ENCODE peak calls at places on chromosomes 6 and 20, in nine cellular contexts. I, L, H, G, N, Q, S, B and C are unnamed samples.

GRCh38 chr6:121584591-121585369 is 149.3 kb downstream of the GJA1 start:
- DNase-seq in G (peak), B (peak), I (no peak), L (no peak), N (no peak), Q (peak), S (no peak), H (no peak), C (peak)

GRCh38 chr6:42764883-42765653 is 16.8 kb upstream of the BICRAL start:
- DNase-seq in G (no peak), H (no peak), B (no peak), L (no peak), N (peak), S (no peak), Q (no peak), I (no peak), C (peak)

GRCh38 chr6:123829302-123829953 is 25.8 kb downstream of the NKAIN2 start:
- DNase-seq in L (no peak), I (no peak), S (peak), B (peak), N (no peak), G (peak), H (no peak), Q (no peak), C (peak)

GRCh38 chr20:9119776-9120175 is 50.9 kb downstream of the PLCB4 start:
- DNase-seq in L (no peak), Q (no peak), I (peak), S (peak), G (no peak), H (no peak), N (no peak), B (no peak), C (no peak)

GRCh38 chr6:93418448-93419303 is 683 bp downstream of the EPHA7 start:
- DNase-seq in G (peak), L (peak), N (peak), S (no peak), I (peak), B (peak), H (no peak), Q (peak), C (no peak)

GRCh38 chr6:39381535-39382140 is 59.1 kb upstream of the KCNK16 start:
- DNase-seq in L (no peak), G (no peak), H (no peak), I (no peak), B (no peak), S (no peak), Q (no peak), N (no peak), C (no peak)

GRCh38 chr20:63745961-63746765 is 6.6 kb downstream of the SLC2A4RG start:
- DNase-seq in L (no peak), B (no peak), I (peak), H (no peak), N (no peak), S (no peak), Q (no peak), G (no peak), C (no peak)

GRCh38 chr6:130681028-130681427 is 146.2 kb upstream of the SMLR1 start:
- DNase-seq in B (peak), G (peak), L (no peak), I (no peak), Q (no peak), S (peak), N (no peak), H (no peak), C (peak)

GRCh38 chr20:49394264-49394663 is 88.2 kb downstream of the KCNB1 start:
- DNase-seq in I (peak), S (no peak), N (no peak), L (peak), B (no peak), H (no peak), G (peak), Q (no peak), C (peak)

GRCh38 chr6:45704056-45704790 is 311.4 kb downstream of the CLIC5 start:
- DNase-seq in S (no peak), L (no peak), H (no peak), I (no peak), B (no peak), Q (no peak), G (no peak), N (no peak), C (no peak)

GRCh38 chr20:51360451-51361230 is 181.9 kb downstream of the NFATC2 start:
- DNase-seq in I (no peak), H (no peak), G (peak), L (no peak), B (peak), Q (no peak), N (no peak), S (peak), C (peak)

GRCh38 chr20:57048027-57048869 is 218.2 kb downstream of the BMP7 start:
- DNase-seq in Q (peak), L (no peak), B (peak), H (no peak), N (peak), I (no peak), G (peak), S (peak), C (no peak)

GRCh38 chr6:3617681-3618299 is 133.7 kb downstream of the PXDC1 start:
- DNase-seq in H (no peak), N (no peak), S (no peak), Q (no peak), G (no peak), B (no peak), L (no peak), I (no peak), C (no peak)

GRCh38 chr6:41531591-41532582 is 14.3 kb upstream of the FOXP4 start:
- DNase-seq in Q (peak), B (peak), I (no peak), H (peak), L (peak), N (no peak), S (no peak), G (peak), C (peak)

GRCh38 chr6:127606131-127606562 is 29.2 kb downstream of the C6orf58 start:
- DNase-seq in G (peak), H (no peak), Q (peak), S (peak), B (peak), N (no peak), I (peak), L (no peak), C (peak)

GRCh38 chr6:79234150-79235022 is at the start of gene HMGN3:
- DNase-seq in Q (peak), H (peak), G (peak), N (peak), S (peak), B (peak), I (peak), L (peak), C (peak)

GRCh38 chr6:111625099-111625416 is 19.4 kb upstream of the TRAF3IP2 start:
- DNase-seq in N (no peak), G (no peak), I (no peak), S (no peak), H (no peak), B (no peak), L (no peak), Q (no peak), C (no peak)

GRCh38 chr6:68633654-68634502 is 1.2 kb upstream of the ADGRB3 start:
- DNase-seq in H (no peak), L (no peak), Q (peak), S (no peak), I (no peak), N (no peak), G (no peak), B (no peak), C (no peak)

GRCh38 chr20:41125530-41126457 is 11.5 kb upstream of the PLCG1 start:
- DNase-seq in S (no peak), B (no peak), N (no peak), G (no peak), L (no peak), Q (no peak), I (no peak), H (no peak), C (no peak)

GRCh38 chr20:38125157-38126056 is 39.7 kb downstream of the TGM2 start:
- DNase-seq in L (peak), G (peak), N (peak), S (no peak), B (peak), Q (no peak), I (peak), H (no peak), C (peak)
- TF ChIP-seq CTCF in L (no peak), G (peak), N (no peak), S (peak), B (no peak), Q (no peak), I (no peak), H (no peak), C (no peak)

DNA sequence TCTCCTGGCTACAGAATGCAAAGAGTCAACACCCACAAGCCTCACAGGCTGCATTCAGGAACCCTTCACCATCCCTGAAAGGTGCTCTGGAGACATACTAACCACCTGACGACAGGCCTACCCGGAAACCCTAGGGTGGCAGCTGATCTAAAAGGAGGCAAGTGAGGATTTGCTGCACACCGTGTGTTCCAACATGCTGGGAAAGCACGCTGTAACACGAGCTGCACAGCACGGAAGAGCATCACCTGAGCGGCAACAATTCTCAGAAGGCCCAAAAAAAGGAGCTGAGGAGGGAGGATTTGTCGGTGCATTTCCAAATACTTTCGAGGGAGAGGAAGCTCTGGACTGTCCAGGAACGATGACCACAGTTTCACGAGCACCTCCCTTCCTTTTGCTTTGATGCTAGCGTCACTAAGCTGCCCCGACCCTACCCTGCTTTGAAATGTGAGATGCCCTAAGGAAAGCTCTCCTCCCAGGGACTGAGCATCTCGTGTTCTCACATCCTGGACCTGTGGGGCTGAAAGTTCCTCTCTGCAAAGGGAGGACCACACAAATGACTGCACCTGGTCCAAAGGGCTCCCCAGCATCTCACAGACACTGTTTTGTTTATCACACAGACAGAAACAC is 87.0 kb downstream of the PPP1R3G start:
- DNase-seq in G (no peak), H (no peak), L (no peak), I (no peak), B (no peak), N (no peak), Q (no peak), S (no peak), C (no peak)
- H3K4me3 ChIP-seq in G (no peak), H (no peak), L (no peak), I (no peak), B (no peak), N (no peak), Q (no peak), S (no peak), C (no peak)

DNA sequence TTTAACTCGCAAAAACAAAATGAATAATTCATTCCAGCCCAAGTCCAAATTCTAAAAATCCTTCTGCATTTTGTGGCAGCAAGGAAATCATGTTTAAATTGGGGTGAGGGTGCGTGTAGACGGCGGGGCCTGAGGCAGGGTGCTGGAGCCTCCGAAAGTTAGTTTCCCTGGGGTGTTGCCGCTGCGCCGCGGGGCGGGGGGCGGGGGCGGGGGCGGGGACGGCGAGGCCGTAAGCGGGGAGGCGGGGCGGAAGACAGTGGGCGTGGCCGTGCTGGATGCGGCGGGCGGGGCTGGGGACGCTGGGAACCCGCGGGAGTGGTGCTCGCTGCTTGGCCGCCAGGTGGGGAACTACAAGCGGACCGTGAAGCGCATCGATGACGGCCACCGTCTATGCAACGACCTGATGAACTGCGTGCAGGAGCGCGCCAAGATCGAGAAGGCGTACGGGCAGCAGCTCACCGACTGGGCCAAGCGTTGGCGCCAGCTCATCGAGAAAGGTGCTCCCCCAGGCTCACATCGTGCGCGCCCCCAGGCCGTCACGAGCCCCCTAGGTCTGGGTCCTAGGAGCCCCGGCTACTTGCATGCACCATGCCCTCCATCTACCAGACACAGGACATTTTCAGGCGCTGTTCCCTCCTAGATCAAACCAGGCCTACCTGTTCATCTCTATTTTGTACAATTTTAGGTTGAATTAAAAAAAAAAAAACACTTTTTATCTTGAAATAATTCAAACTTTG is 29.0 kb downstream of the SPDEF start:
- DNase-seq in I (peak), G (peak), B (peak), S (peak), H (peak), L (peak), Q (peak), N (peak), C (peak)
- TF ChIP-seq CTCF in I (peak), G (peak), B (peak), S (peak), H (peak), L (peak), Q (peak), N (peak), C (peak)

GRCh38 chr6:37622639-37623038 is 75.0 kb downstream of the MDGA1 start:
- DNase-seq in Q (no peak), L (no peak), G (no peak), N (no peak), H (peak), B (no peak), I (no peak), S (no peak), C (no peak)

GRCh38 chr6:37625591-37626374 is 71.9 kb downstream of the MDGA1 start:
- DNase-seq in I (peak), S (no peak), L (no peak), G (no peak), H (no peak), B (no peak), Q (no peak), N (no peak), C (no peak)

GRCh38 chr6:37623666-37624065 is 74.0 kb downstream of the MDGA1 start:
- DNase-seq in N (no peak), S (no peak), G (no peak), I (peak), B (no peak), Q (no peak), H (no peak), L (no peak), C (no peak)

GRCh38 chr6:37624606-37625574 is 72.8 kb downstream of the MDGA1 start:
- DNase-seq in I (peak), S (no peak), B (no peak), G (peak), L (peak), H (peak), Q (no peak), N (peak), C (peak)

DNA sequence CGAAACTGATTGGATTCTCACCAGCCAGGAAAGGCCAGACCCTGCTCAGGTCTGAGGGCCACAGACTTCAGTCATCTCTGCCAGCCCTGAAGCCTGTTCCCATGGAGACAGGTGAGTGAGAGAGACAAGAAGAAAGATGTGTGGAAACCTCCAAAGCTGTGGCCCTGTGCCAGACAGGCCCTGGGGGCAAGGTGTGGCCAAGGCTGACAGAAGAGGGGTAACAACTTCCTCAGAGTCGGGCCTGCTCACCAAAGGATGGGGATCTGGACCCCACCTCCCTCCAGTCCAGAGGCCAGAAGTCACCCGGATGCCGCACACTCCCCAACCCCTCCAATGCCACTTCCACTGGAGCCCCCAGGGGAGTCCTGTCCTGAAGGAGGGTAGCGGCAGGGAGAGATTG is 73.6 kb downstream of the MDGA1 start:
- DNase-seq in N (no peak), H (no peak), I (peak), B (no peak), L (no peak), G (no peak), S (no peak), Q (no peak), C (no peak)
- H3K4me3 ChIP-seq in N (no peak), H (no peak), I (no peak), B (no peak), L (no peak), G (no peak), S (no peak), Q (no peak), C (no peak)

DNA sequence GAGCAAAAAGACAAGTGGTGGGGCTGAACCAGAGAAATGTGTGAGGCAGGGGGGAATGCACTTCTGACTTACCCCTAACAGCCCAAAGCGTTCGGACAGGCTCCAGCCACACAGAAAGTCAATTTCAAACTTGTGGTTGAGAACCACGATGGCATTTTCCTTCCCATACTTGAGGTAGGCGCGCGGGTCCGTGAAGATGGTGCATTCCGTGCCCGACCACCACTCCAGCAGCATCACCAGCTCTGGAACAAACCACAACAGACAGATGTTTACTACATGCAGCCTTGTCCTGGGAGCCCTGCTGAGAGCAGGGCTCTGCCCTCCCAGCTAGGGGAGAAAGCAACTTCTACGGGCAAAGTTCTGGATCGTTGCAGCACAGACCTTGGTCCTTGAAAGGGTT is 107.7 kb downstream of the AGPAT4 start:
- DNase-seq in S (no peak), N (no peak), G (no peak), Q (no peak), H (no peak), I (no peak), L (no peak), B (no peak), C (no peak)
- TF ChIP-seq CTCF in S (no peak), N (no peak), G (no peak), Q (no peak), H (no peak), I (no peak), L (no peak), B (no peak), C (no peak)